ENCODE peak calls at places on chromosomes 4 and X, in five cellular contexts. T is foreskin fibroblast, V is cardiac fibroblast, U is stomach, G is fibroblast of mammary gland. O is an unnamed sample.

GRCh38 chr4:101122019-101122418 is 225.3 kb downstream of the PPP3CA start:
- DNase-seq in T (no peak), V (no peak), U (no peak), G (no peak), O (no peak)

GRCh38 chrX:16619024-16619423 is 30.9 kb upstream of the S100G start:
- DNase-seq in T (no peak), V (no peak), U (no peak), G (no peak), O (no peak)

GRCh38 chr4:101724093-101724492 is 66.4 kb upstream of the BANK1 start:
- DNase-seq in T (no peak), V (no peak), U (no peak), G (no peak), O (no peak)

GRCh38 chr4:2462218-2462991 is 6.5 kb upstream of the RNF4 start:
- DNase-seq in T (peak), V (peak), U (peak), G (peak), O (peak)

GRCh38 chr4:132333723-132334045 is 815.4 kb upstream of the PCDH10 start:
- DNase-seq in T (peak), V (peak), U (no peak), G (peak), O (peak)

GRCh38 chr4:36206012-36206411 is 38.3 kb downstream of the ARAP2 start:
- DNase-seq in T (no peak), V (no peak), U (no peak), G (no peak), O (no peak)

GRCh38 chr4:147780137-147780777 is 48.4 kb downstream of the ARHGAP10 start:
- DNase-seq in T (no peak), V (no peak), U (no peak), G (no peak), O (no peak)

GRCh38 chr4:62717144-62717543 is 1517.0 kb downstream of the ADGRL3 start:
- DNase-seq in T (no peak), V (no peak), U (no peak), G (no peak), O (no peak)

GRCh38 chr4:67522851-67523671 is 22.2 kb downstream of the CENPC start:
- DNase-seq in T (peak), V (peak), U (no peak), G (peak), O (peak)

GRCh38 chr4:83850435-83850834 is 314.5 kb downstream of the GPAT3 start:
- DNase-seq in T (peak), V (no peak), U (no peak), G (peak), O (peak)

GRCh38 chr4:153594208-153594607 is 89.9 kb upstream of the TLR2 start:
- DNase-seq in T (peak), V (peak), U (no peak), G (peak), O (peak)

GRCh38 chrX:13652256-13653021 is 502 bp upstream of the TCEANC start:
- DNase-seq in T (peak), V (peak), U (no peak), G (peak), O (peak)

GRCh38 chrX:9538544-9539045 is 73.7 kb downstream of the TBL1X start:
- DNase-seq in T (peak), V (no peak), U (no peak), G (no peak), O (peak)

GRCh38 chrX:54785901-54786300 is 12.2 kb downstream of the ITIH6 start:
- DNase-seq in T (peak), V (peak), U (no peak), G (peak), O (peak)

GRCh38 chr4:154591890-154592289 is 1.3 kb upstream of the FGA start:
- DNase-seq in T (no peak), V (no peak), U (no peak), G (no peak), O (no peak)

GRCh38 chr4:53908661-53909078 is 155.7 kb downstream of the CHIC2 start:
- DNase-seq in T (peak), V (peak), U (peak), G (peak), O (peak)

GRCh38 chr4:113534698-113535097 is 226.8 kb downstream of the CAMK2D start:
- DNase-seq in T (peak), V (peak), U (no peak), G (peak), O (peak)

GRCh38 chr4:38983756-38984647 is 48.2 kb downstream of the TMEM156 start:
- DNase-seq in T (peak), V (peak), U (no peak), G (peak), O (peak)

GRCh38 chr4:77500801-77501200 is 104.8 kb upstream of the CXCL13 start:
- DNase-seq in T (no peak), V (peak), U (no peak), G (no peak), O (no peak)

GRCh38 chr4:173404296-173404865 is 5.5 kb upstream of the SCRG1 start:
- DNase-seq in T (no peak), V (no peak), U (no peak), G (no peak), O (no peak)

GRCh38 chr4:127203561-127204260 is 429.0 kb upstream of the INTU start:
- DNase-seq in T (peak), V (no peak), U (no peak), G (peak), O (peak)

GRCh38 chr4:150007512-150007911 is 70.7 kb upstream of the DCLK2 start:
- DNase-seq in T (peak), V (no peak), U (no peak), G (no peak), O (peak)

GRCh38 chr4:157521916-157522315 is 301.4 kb downstream of the GRIA2 start:
- DNase-seq in T (peak), V (no peak), U (no peak), G (peak), O (peak)

GRCh38 chr4:137651128-137651527 is 118.8 kb upstream of the PCDH18 start:
- DNase-seq in T (peak), V (peak), U (no peak), G (peak), O (peak)

GRCh38 chrX:104334971-104335370 is 80.2 kb upstream of the ESX1 start:
- DNase-seq in T (no peak), V (no peak), U (no peak), G (no peak), O (no peak)

GRCh38 chrX:100677616-100678181 is 33.7 kb downstream of the SRPX2 start:
- DNase-seq in T (peak), V (peak), U (no peak), G (peak), O (peak)

GRCh38 chr4:138236035-138236434 is 6.1 kb downstream of the SLC7A11 start:
- DNase-seq in T (peak), V (no peak), U (no peak), G (peak), O (no peak)

GRCh38 chr4:20997886-20998285 is 297.6 kb downstream of the PACRGL start:
- DNase-seq in T (no peak), V (no peak), U (no peak), G (no peak), O (no peak)

GRCh38 chr4:82542642-82543041 is 19.1 kb downstream of the TMEM150C start:
- DNase-seq in T (no peak), V (no peak), U (no peak), G (no peak), O (no peak)

GRCh38 chrX:19121898-19122640 is at the start of gene ADGRG2:
- DNase-seq in T (peak), V (peak), U (peak), G (peak), O (peak)

GRCh38 chr4:108624263-108625056 is 4.1 kb downstream of the RPL34 start:
- DNase-seq in T (no peak), V (no peak), U (no peak), G (no peak), O (no peak)
- H3K4me3 ChIP-seq in T (no peak), V (no peak), U (no peak), G (no peak), O (no peak)

GRCh38 chr4:125319311-125319710 is 4.6 kb downstream of the FAT4 start:
- DNase-seq in T (peak), V (no peak), U (no peak), G (no peak), O (peak)

GRCh38 chr4:125316391-125316780 is 1.6 kb downstream of the FAT4 start:
- DNase-seq in T (no peak), V (no peak), U (peak), G (no peak), O (peak)

GRCh38 chr4:125316781-125317525 is 2.2 kb downstream of the FAT4 start:
- DNase-seq in T (peak), V (peak), U (peak), G (peak), O (peak)

GRCh38 chr4:125315571-125316390 is 1.0 kb downstream of the FAT4 start:
- DNase-seq in T (peak), V (peak), U (peak), G (peak), O (peak)

GRCh38 chr4:125317526-125317880 is 2.7 kb downstream of the FAT4 start:
- DNase-seq in T (peak), V (peak), U (no peak), G (peak), O (peak)
- TF ChIP-seq CTCF in T (peak), V (peak), U (peak), G (peak), O (peak)

GRCh38 chrX:3143043-3143799 is 102.0 kb downstream of the ARSF start:
- DNase-seq in T (no peak), V (no peak), U (no peak), G (no peak), O (no peak)
- H3K4me3 ChIP-seq in T (no peak), V (no peak), U (no peak), G (no peak), O (no peak)

GRCh38 chrX:111568356-111568755 is 56.9 kb downstream of the SERTM2 start:
- DNase-seq in T (no peak), V (peak), U (no peak), G (peak), O (peak)
- TF ChIP-seq CTCF in T (no peak), V (peak), U (no peak), G (peak), O (peak)

GRCh38 chrX:140504371-140505324 is at the start of gene SOX3:
- DNase-seq in T (no peak), V (peak), U (no peak), G (no peak), O (no peak)
- H3K4me3 ChIP-seq in T (no peak), V (no peak), U (peak), G (no peak), O (no peak)

DNA sequence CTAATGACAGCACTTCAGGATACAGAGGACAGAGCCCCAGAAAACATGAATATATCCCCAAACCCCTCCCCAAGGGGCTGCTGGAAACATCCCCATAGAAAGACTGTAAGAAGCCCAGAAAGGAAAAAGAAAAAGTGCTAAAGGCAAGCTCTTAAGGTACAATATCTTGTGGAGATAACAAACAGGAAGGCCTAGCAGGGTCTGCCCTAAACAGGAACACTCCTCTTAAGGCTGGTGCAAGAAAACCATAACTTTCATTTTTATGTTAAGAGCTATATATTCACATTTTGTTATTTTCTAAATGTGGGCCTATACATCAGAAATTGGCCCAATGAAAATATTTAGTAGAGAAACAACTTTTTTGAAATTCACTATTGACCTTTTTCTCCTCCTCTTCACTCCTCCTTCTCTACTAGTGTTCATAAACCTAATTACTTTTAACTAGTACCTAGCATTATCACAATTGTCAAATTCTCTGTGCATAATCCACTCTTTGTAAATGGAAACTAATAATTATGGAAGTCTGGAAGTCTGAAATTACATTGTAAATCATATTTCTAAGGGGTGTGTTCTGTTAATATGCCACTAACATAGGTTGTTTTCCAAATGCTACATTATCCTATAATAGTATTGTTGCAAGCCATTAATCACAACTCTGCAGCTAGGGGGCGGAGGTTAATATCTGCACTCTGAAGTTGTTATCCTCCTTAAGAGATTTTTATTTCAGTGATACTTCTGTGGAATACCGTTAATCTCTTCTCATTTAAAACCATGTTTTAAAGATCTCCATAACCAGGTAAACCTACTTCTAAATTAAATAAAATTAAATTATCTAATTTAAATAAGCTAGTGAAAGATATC is 59.8 kb downstream of the CASK start:
- DNase-seq in T (no peak), V (no peak), U (no peak), G (no peak), O (no peak)
- TF ChIP-seq CTCF in T (no peak), V (no peak), U (no peak), G (peak), O (no peak)

GRCh38 chr4:185838514-185839203 is 26.7 kb upstream of the SORBS2 start:
- DNase-seq in T (peak), V (no peak), U (no peak), G (peak), O (no peak)

GRCh38 chr4:185839204-185839712 is 27.3 kb upstream of the SORBS2 start:
- DNase-seq in T (peak), V (peak), U (no peak), G (peak), O (peak)

GRCh38 chr4:185840953-185841352 is 29.0 kb upstream of the SORBS2 start:
- DNase-seq in T (no peak), V (no peak), U (no peak), G (peak), O (peak)

GRCh38 chr4:185840201-185840600 is 28.2 kb upstream of the SORBS2 start:
- DNase-seq in T (peak), V (no peak), U (no peak), G (no peak), O (peak)

DNA sequence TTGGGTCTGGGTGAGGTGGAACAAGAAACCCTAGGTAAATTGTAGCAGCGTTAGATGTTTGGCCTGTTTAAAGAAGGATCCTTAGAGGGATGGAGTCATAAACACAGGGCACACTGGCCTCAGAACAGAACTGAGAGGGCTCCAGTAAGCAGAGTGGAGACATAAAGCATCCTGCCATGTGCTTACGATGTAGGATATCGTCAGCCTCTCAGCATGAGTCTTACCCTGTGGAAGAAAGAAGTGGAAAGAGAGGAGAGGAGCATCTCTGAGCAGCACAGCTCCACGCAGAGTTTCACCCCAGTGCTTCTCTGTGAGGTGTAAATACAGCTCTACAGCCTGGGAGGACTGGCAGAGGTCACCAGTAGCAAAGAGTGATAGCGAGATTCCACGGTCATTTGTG is 27.8 kb upstream of the SORBS2 start:
- DNase-seq in T (peak), V (peak), U (no peak), G (no peak), O (peak)
- H3K4me3 ChIP-seq in T (no peak), V (no peak), U (no peak), G (no peak), O (no peak)

O was measured in choroid plexus epithelial cell.